ENCODE peak calls at places on chromosomes 1 and 21, in nine cellular contexts. One of them, this sample, is unnamed.

GRCh38 chr1:1895050-1895398 is 4.1 kb upstream of the GNB1 start:
- DNase-seq in AG04450: no peak
- DNase-seq in dorsolateral prefrontal cortex: no peak
- DNase-seq in CD8-positive, alpha-beta T cell: no peak
- DNase-seq in CD4-positive, alpha-beta T cell: no peak
- DNase-seq in HL-60: no peak
- DNase-seq in hepatocyte: no peak
- DNase-seq in PC-3: no peak
- DNase-seq in spleen: no peak
- DNase-seq in this sample: no peak

GRCh38 chr21:36783612-36784383 is 84.9 kb downstream of the SIM2 start:
- DNase-seq in HL-60: no peak
- DNase-seq in AG04450: peak
- DNase-seq in spleen: no peak
- DNase-seq in PC-3: peak
- DNase-seq in dorsolateral prefrontal cortex: no peak
- DNase-seq in CD4-positive, alpha-beta T cell: no peak
- DNase-seq in CD8-positive, alpha-beta T cell: no peak
- DNase-seq in hepatocyte: peak
- DNase-seq in this sample: no peak

GRCh38 chr1:89832481-89833127 is 11.8 kb downstream of the LRRC8D start:
- DNase-seq in spleen: no peak
- DNase-seq in dorsolateral prefrontal cortex: no peak
- DNase-seq in PC-3: no peak
- DNase-seq in CD4-positive, alpha-beta T cell: no peak
- DNase-seq in AG04450: no peak
- DNase-seq in HL-60: no peak
- DNase-seq in CD8-positive, alpha-beta T cell: no peak
- DNase-seq in hepatocyte: no peak
- DNase-seq in this sample: no peak

GRCh38 chr1:24635195-24635843 is 7.8 kb upstream of the SRRM1 start:
- DNase-seq in CD4-positive, alpha-beta T cell: no peak
- DNase-seq in PC-3: peak
- DNase-seq in dorsolateral prefrontal cortex: no peak
- DNase-seq in AG04450: peak
- DNase-seq in hepatocyte: peak
- DNase-seq in CD8-positive, alpha-beta T cell: no peak
- DNase-seq in HL-60: peak
- DNase-seq in spleen: no peak
- DNase-seq in this sample: no peak

GRCh38 chr1:199163277-199164069 is 524.6 kb downstream of the PTPRC start:
- DNase-seq in HL-60: no peak
- DNase-seq in hepatocyte: no peak
- DNase-seq in spleen: no peak
- DNase-seq in AG04450: no peak
- DNase-seq in CD8-positive, alpha-beta T cell: no peak
- DNase-seq in CD4-positive, alpha-beta T cell: no peak
- DNase-seq in dorsolateral prefrontal cortex: no peak
- DNase-seq in PC-3: no peak
- DNase-seq in this sample: no peak

GRCh38 chr1:160549665-160550006 is 26.6 kb upstream of the SLAMF6 start:
- DNase-seq in AG04450: no peak
- DNase-seq in spleen: no peak
- DNase-seq in dorsolateral prefrontal cortex: no peak
- DNase-seq in CD4-positive, alpha-beta T cell: no peak
- DNase-seq in HL-60: no peak
- DNase-seq in PC-3: no peak
- DNase-seq in hepatocyte: no peak
- DNase-seq in CD8-positive, alpha-beta T cell: no peak
- DNase-seq in this sample: no peak

GRCh38 chr1:20994176-20994575 is 182.5 kb downstream of the EIF4G3 start:
- DNase-seq in hepatocyte: no peak
- DNase-seq in AG04450: no peak
- DNase-seq in CD8-positive, alpha-beta T cell: no peak
- DNase-seq in CD4-positive, alpha-beta T cell: no peak
- DNase-seq in dorsolateral prefrontal cortex: no peak
- DNase-seq in HL-60: no peak
- DNase-seq in spleen: no peak
- DNase-seq in PC-3: no peak
- DNase-seq in this sample: no peak

GRCh38 chr21:44445413-44445812 is 9.9 kb upstream of the LRRC3 start:
- DNase-seq in CD4-positive, alpha-beta T cell: no peak
- DNase-seq in hepatocyte: no peak
- DNase-seq in CD8-positive, alpha-beta T cell: no peak
- DNase-seq in PC-3: no peak
- DNase-seq in AG04450: no peak
- DNase-seq in HL-60: no peak
- DNase-seq in dorsolateral prefrontal cortex: no peak
- DNase-seq in spleen: peak
- DNase-seq in this sample: peak

GRCh38 chr21:42834730-42835191 is 44.6 kb downstream of the WDR4 start:
- DNase-seq in dorsolateral prefrontal cortex: no peak
- DNase-seq in CD4-positive, alpha-beta T cell: no peak
- DNase-seq in HL-60: no peak
- DNase-seq in PC-3: peak
- DNase-seq in spleen: peak
- DNase-seq in AG04450: no peak
- DNase-seq in hepatocyte: no peak
- DNase-seq in CD8-positive, alpha-beta T cell: no peak
- DNase-seq in this sample: peak

GRCh38 chr1:111221276-111221632 is 6.3 kb upstream of the CHI3L2 start:
- DNase-seq in PC-3: no peak
- DNase-seq in hepatocyte: no peak
- DNase-seq in dorsolateral prefrontal cortex: no peak
- DNase-seq in AG04450: no peak
- DNase-seq in spleen: no peak
- DNase-seq in HL-60: no peak
- DNase-seq in CD4-positive, alpha-beta T cell: no peak
- DNase-seq in CD8-positive, alpha-beta T cell: no peak
- DNase-seq in this sample: no peak

GRCh38 chr21:15495965-15496364 is 233.8 kb upstream of the USP25 start:
- DNase-seq in AG04450: no peak
- DNase-seq in CD4-positive, alpha-beta T cell: no peak
- DNase-seq in dorsolateral prefrontal cortex: no peak
- DNase-seq in spleen: no peak
- DNase-seq in CD8-positive, alpha-beta T cell: no peak
- DNase-seq in HL-60: no peak
- DNase-seq in hepatocyte: no peak
- DNase-seq in PC-3: peak
- DNase-seq in this sample: no peak

GRCh38 chr21:39387461-39388037 is 38.7 kb upstream of the HMGN1 start:
- DNase-seq in hepatocyte: peak
- DNase-seq in spleen: peak
- DNase-seq in dorsolateral prefrontal cortex: peak
- DNase-seq in PC-3: peak
- DNase-seq in CD8-positive, alpha-beta T cell: peak
- DNase-seq in AG04450: peak
- DNase-seq in HL-60: peak
- DNase-seq in CD4-positive, alpha-beta T cell: peak
- DNase-seq in this sample: peak

GRCh38 chr21:15947707-15948106 is 217.9 kb downstream of the USP25 start:
- DNase-seq in CD4-positive, alpha-beta T cell: no peak
- DNase-seq in CD8-positive, alpha-beta T cell: no peak
- DNase-seq in spleen: no peak
- DNase-seq in dorsolateral prefrontal cortex: no peak
- DNase-seq in AG04450: no peak
- DNase-seq in HL-60: no peak
- DNase-seq in hepatocyte: no peak
- DNase-seq in PC-3: no peak
- DNase-seq in this sample: no peak

GRCh38 chr21:42698730-42699129 is 45.3 kb downstream of the PDE9A start:
- DNase-seq in spleen: peak
- DNase-seq in CD8-positive, alpha-beta T cell: no peak
- DNase-seq in PC-3: no peak
- DNase-seq in CD4-positive, alpha-beta T cell: no peak
- DNase-seq in HL-60: no peak
- DNase-seq in AG04450: no peak
- DNase-seq in dorsolateral prefrontal cortex: no peak
- DNase-seq in hepatocyte: no peak
- DNase-seq in this sample: peak

GRCh38 chr1:41615316-41615715 is 130.8 kb upstream of the EDN2 start:
- DNase-seq in dorsolateral prefrontal cortex: no peak
- DNase-seq in PC-3: no peak
- DNase-seq in CD4-positive, alpha-beta T cell: no peak
- DNase-seq in HL-60: no peak
- DNase-seq in AG04450: no peak
- DNase-seq in hepatocyte: no peak
- DNase-seq in CD8-positive, alpha-beta T cell: no peak
- DNase-seq in spleen: no peak
- DNase-seq in this sample: no peak
- TF ChIP-seq CTCF in dorsolateral prefrontal cortex: no peak
- TF ChIP-seq CTCF in PC-3: no peak
- TF ChIP-seq CTCF in CD4-positive, alpha-beta T cell: no peak
- TF ChIP-seq CTCF in HL-60: no peak
- TF ChIP-seq CTCF in AG04450: no peak
- TF ChIP-seq CTCF in hepatocyte: no peak
- TF ChIP-seq CTCF in CD8-positive, alpha-beta T cell: no peak
- TF ChIP-seq CTCF in spleen: no peak
- TF ChIP-seq CTCF in this sample: no peak

GRCh38 chr1:227763246-227764018 is 28.2 kb downstream of the SNAP47 start:
- DNase-seq in dorsolateral prefrontal cortex: no peak
- DNase-seq in CD4-positive, alpha-beta T cell: no peak
- DNase-seq in PC-3: no peak
- DNase-seq in spleen: peak
- DNase-seq in AG04450: no peak
- DNase-seq in CD8-positive, alpha-beta T cell: no peak
- DNase-seq in HL-60: no peak
- DNase-seq in hepatocyte: no peak
- DNase-seq in this sample: no peak

GRCh38 chr1:227765261-227766014 is 30.2 kb downstream of the SNAP47 start:
- DNase-seq in HL-60: peak
- DNase-seq in hepatocyte: no peak
- DNase-seq in PC-3: no peak
- DNase-seq in AG04450: no peak
- DNase-seq in CD4-positive, alpha-beta T cell: no peak
- DNase-seq in spleen: peak
- DNase-seq in CD8-positive, alpha-beta T cell: no peak
- DNase-seq in dorsolateral prefrontal cortex: no peak
- DNase-seq in this sample: no peak

GRCh38 chr1:227762231-227762911 is 27.1 kb downstream of the SNAP47 start:
- DNase-seq in CD4-positive, alpha-beta T cell: peak
- DNase-seq in HL-60: peak
- DNase-seq in CD8-positive, alpha-beta T cell: peak
- DNase-seq in AG04450: no peak
- DNase-seq in hepatocyte: peak
- DNase-seq in spleen: peak
- DNase-seq in PC-3: peak
- DNase-seq in dorsolateral prefrontal cortex: peak
- DNase-seq in this sample: peak

GRCh38 chr1:227766015-227766634 is 30.9 kb downstream of the SNAP47 start:
- DNase-seq in HL-60: peak
- DNase-seq in spleen: peak
- DNase-seq in CD4-positive, alpha-beta T cell: peak
- DNase-seq in dorsolateral prefrontal cortex: no peak
- DNase-seq in CD8-positive, alpha-beta T cell: peak
- DNase-seq in PC-3: peak
- DNase-seq in AG04450: no peak
- DNase-seq in hepatocyte: peak
- DNase-seq in this sample: no peak

GRCh38 chr1:227764019-227764391 is 28.8 kb downstream of the SNAP47 start:
- DNase-seq in CD4-positive, alpha-beta T cell: no peak
- DNase-seq in spleen: no peak
- DNase-seq in dorsolateral prefrontal cortex: no peak
- DNase-seq in HL-60: no peak
- DNase-seq in hepatocyte: no peak
- DNase-seq in PC-3: peak
- DNase-seq in AG04450: no peak
- DNase-seq in CD8-positive, alpha-beta T cell: no peak
- DNase-seq in this sample: no peak
- H3K27ac ChIP-seq in CD4-positive, alpha-beta T cell: no peak
- H3K27ac ChIP-seq in spleen: no peak
- H3K27ac ChIP-seq in dorsolateral prefrontal cortex: peak
- H3K27ac ChIP-seq in HL-60: no peak
- H3K27ac ChIP-seq in hepatocyte: no peak
- H3K27ac ChIP-seq in PC-3: peak
- H3K27ac ChIP-seq in AG04450: peak
- H3K27ac ChIP-seq in CD8-positive, alpha-beta T cell: no peak
- H3K27ac ChIP-seq in this sample: peak

GRCh38 chr1:26530540-26530897 is 958 bp downstream of the RPS6KA1 start:
- DNase-seq in HL-60: no peak
- DNase-seq in spleen: no peak
- DNase-seq in dorsolateral prefrontal cortex: no peak
- DNase-seq in PC-3: peak
- DNase-seq in CD4-positive, alpha-beta T cell: no peak
- DNase-seq in hepatocyte: no peak
- DNase-seq in CD8-positive, alpha-beta T cell: no peak
- DNase-seq in AG04450: no peak
- DNase-seq in this sample: no peak

GRCh38 chr1:26531651-26532131 is 2.1 kb downstream of the RPS6KA1 start:
- DNase-seq in dorsolateral prefrontal cortex: no peak
- DNase-seq in hepatocyte: peak
- DNase-seq in HL-60: no peak
- DNase-seq in CD8-positive, alpha-beta T cell: no peak
- DNase-seq in CD4-positive, alpha-beta T cell: no peak
- DNase-seq in PC-3: no peak
- DNase-seq in spleen: no peak
- DNase-seq in AG04450: no peak
- DNase-seq in this sample: peak

GRCh38 chr1:26529405-26529654 is 231 bp upstream of the RPS6KA1 start:
- DNase-seq in AG04450: no peak
- DNase-seq in spleen: no peak
- DNase-seq in CD8-positive, alpha-beta T cell: no peak
- DNase-seq in hepatocyte: no peak
- DNase-seq in dorsolateral prefrontal cortex: no peak
- DNase-seq in CD4-positive, alpha-beta T cell: no peak
- DNase-seq in HL-60: no peak
- DNase-seq in PC-3: no peak
- DNase-seq in this sample: no peak

GRCh38 chr1:26529655-26530539 is at the start of gene RPS6KA1:
- DNase-seq in HL-60: no peak
- DNase-seq in dorsolateral prefrontal cortex: peak
- DNase-seq in spleen: peak
- DNase-seq in PC-3: peak
- DNase-seq in hepatocyte: peak
- DNase-seq in CD8-positive, alpha-beta T cell: no peak
- DNase-seq in AG04450: no peak
- DNase-seq in CD4-positive, alpha-beta T cell: peak
- DNase-seq in this sample: peak

GRCh38 chr1:26530898-26531598 is 1.5 kb downstream of the RPS6KA1 start:
- DNase-seq in HL-60: peak
- DNase-seq in hepatocyte: peak
- DNase-seq in dorsolateral prefrontal cortex: no peak
- DNase-seq in CD4-positive, alpha-beta T cell: no peak
- DNase-seq in PC-3: peak
- DNase-seq in AG04450: no peak
- DNase-seq in CD8-positive, alpha-beta T cell: no peak
- DNase-seq in spleen: peak
- DNase-seq in this sample: peak
- TF ChIP-seq CTCF in HL-60: peak
- TF ChIP-seq CTCF in hepatocyte: peak
- TF ChIP-seq CTCF in dorsolateral prefrontal cortex: no peak
- TF ChIP-seq CTCF in CD4-positive, alpha-beta T cell: no peak
- TF ChIP-seq CTCF in PC-3: peak
- TF ChIP-seq CTCF in AG04450: peak
- TF ChIP-seq CTCF in CD8-positive, alpha-beta T cell: no peak
- TF ChIP-seq CTCF in spleen: no peak
- TF ChIP-seq CTCF in this sample: peak

DNA sequence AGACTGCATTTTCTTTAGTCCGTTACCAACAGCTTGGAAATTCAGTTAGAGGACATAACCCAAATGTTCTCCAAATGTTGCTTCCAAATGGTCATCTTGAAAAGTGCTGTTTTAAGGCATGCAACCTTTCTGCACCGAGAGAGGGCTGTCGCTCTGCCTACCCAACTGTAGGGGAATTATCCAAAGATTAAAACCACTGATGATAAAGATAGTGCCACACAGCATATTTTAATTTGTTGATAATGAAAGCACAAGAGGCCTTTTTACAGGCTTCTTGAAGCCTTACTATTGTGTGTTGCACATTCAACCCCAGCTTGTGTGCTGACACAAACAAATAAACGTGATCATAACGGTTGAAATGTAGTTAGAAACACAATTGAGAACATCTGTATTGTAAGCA is 121.5 kb downstream of the LMO4 start:
- DNase-seq in PC-3: no peak
- DNase-seq in CD8-positive, alpha-beta T cell: no peak
- DNase-seq in AG04450: no peak
- DNase-seq in dorsolateral prefrontal cortex: no peak
- DNase-seq in CD4-positive, alpha-beta T cell: no peak
- DNase-seq in spleen: no peak
- DNase-seq in HL-60: no peak
- DNase-seq in hepatocyte: no peak
- DNase-seq in this sample: no peak
- H3K27ac ChIP-seq in PC-3: no peak
- H3K27ac ChIP-seq in CD8-positive, alpha-beta T cell: no peak
- H3K27ac ChIP-seq in AG04450: no peak
- H3K27ac ChIP-seq in dorsolateral prefrontal cortex: no peak
- H3K27ac ChIP-seq in CD4-positive, alpha-beta T cell: no peak
- H3K27ac ChIP-seq in spleen: peak
- H3K27ac ChIP-seq in HL-60: no peak
- H3K27ac ChIP-seq in hepatocyte: peak
- H3K27ac ChIP-seq in this sample: no peak